ENCODE peak calls at places on chromosome 12, in four cellular contexts. F is testis, O is GM13977, C is right lobe of liver. E is an unnamed sample.

GRCh38 chr12:100555722-100556121 is 17.8 kb upstream of the GAS2L3 start:
- DNase-seq in O (no peak), F (no peak), C (no peak), E (no peak)

GRCh38 chr12:22588817-22589216 is 36.2 kb upstream of the ETNK1 start:
- DNase-seq in F (no peak), O (no peak), C (no peak), E (no peak)

GRCh38 chr12:53344824-53345485 is 8.8 kb upstream of the SP7 start:
- DNase-seq in O (peak), F (peak), C (peak), E (peak)

GRCh38 chr12:62866451-62867082 is 68.4 kb downstream of the PPM1H start:
- DNase-seq in O (no peak), F (no peak), C (no peak), E (no peak)

GRCh38 chr12:28027328-28027727 is 54.8 kb upstream of the PTHLH start:
- DNase-seq in O (no peak), F (no peak), C (no peak), E (no peak)

GRCh38 chr12:24947541-24948451 is 1.1 kb downstream of the BCAT1 start:
- DNase-seq in O (no peak), F (no peak), C (no peak), E (no peak)

GRCh38 chr12:14572401-14572800 is 4.7 kb upstream of the PLBD1 start:
- DNase-seq in O (no peak), F (no peak), C (no peak), E (no peak)

GRCh38 chr12:102234599-102234998 is 37.0 kb upstream of the PMCH start:
- DNase-seq in O (no peak), C (no peak), F (no peak), E (no peak)

GRCh38 chr12:90543393-90543792 is 411.6 kb downstream of the CCER1 start:
- DNase-seq in F (no peak), O (no peak), C (no peak), E (no peak)

GRCh38 chr12:59194794-59195193 is 274.5 kb upstream of the LRIG3 start:
- DNase-seq in O (no peak), F (no peak), C (no peak), E (no peak)

GRCh38 chr12:122903704-122904034 is 7.7 kb upstream of the VPS37B start:
- DNase-seq in F (no peak), C (no peak), O (no peak), E (no peak)

GRCh38 chr12:121975029-121975428 is 46.7 kb upstream of the BCL7A start:
- DNase-seq in O (no peak), C (no peak), F (no peak), E (no peak)

GRCh38 chr12:132561784-132562156 is 48.6 kb downstream of the LRCOL1 start:
- DNase-seq in F (no peak), C (no peak), O (peak), E (peak)

GRCh38 chr12:114769634-114770033 is 85.7 kb upstream of the TBX3 start:
- DNase-seq in F (no peak), C (no peak), O (no peak), E (no peak)

GRCh38 chr12:104352106-104352713 is 48.7 kb downstream of the EID3 start:
- DNase-seq in C (no peak), F (no peak), O (no peak), E (no peak)

GRCh38 chr12:71710276-71711125 is 24.6 kb downstream of the TMEM19 start:
- DNase-seq in O (no peak), C (no peak), F (no peak), E (no peak)

GRCh38 chr12:123094349-123095073 is 56.4 kb downstream of the PITPNM2 start:
- DNase-seq in O (no peak), F (peak), C (peak), E (no peak)

GRCh38 chr12:111248981-111249380 is 119.9 kb downstream of the PHETA1 start:
- DNase-seq in O (no peak), F (no peak), C (no peak), E (no peak)

GRCh38 chr12:3262466-3262865 is 185.3 kb downstream of the TSPAN9 start:
- DNase-seq in O (no peak), C (peak), F (no peak), E (no peak)

GRCh38 chr12:43063642-43064041 is 474.1 kb upstream of the PRICKLE1 start:
- DNase-seq in C (no peak), F (no peak), O (no peak), E (no peak)

GRCh38 chr12:24751181-24751580 is 197.7 kb downstream of the BCAT1 start:
- DNase-seq in O (no peak), C (no peak), F (no peak), E (no peak)

GRCh38 chr12:132955094-132955932 is 793 bp downstream of the ZNF605 start:
- DNase-seq in O (peak), C (peak), F (peak), E (peak)

GRCh38 chr12:114955414-114956014 is 271.5 kb upstream of the TBX3 start:
- DNase-seq in C (no peak), F (no peak), O (no peak), E (no peak)

GRCh38 chr12:30546121-30546520 is 149.5 kb downstream of the IPO8 start:
- DNase-seq in C (no peak), F (no peak), O (no peak), E (no peak)

GRCh38 chr12:21945002-21945401 is 3.8 kb upstream of the ABCC9 start:
- DNase-seq in F (no peak), O (no peak), C (no peak), E (no peak)

GRCh38 chr12:102953221-102953620 is 4.3 kb upstream of the ASCL1 start:
- DNase-seq in C (no peak), F (no peak), O (peak), E (no peak)

GRCh38 chr12:128111333-128111732 is 155.6 kb upstream of the TMEM132C start:
- DNase-seq in F (no peak), O (no peak), C (no peak), E (no peak)

GRCh38 chr12:68352067-68352466 is 19.9 kb upstream of the MDM1 start:
- DNase-seq in F (no peak), O (no peak), C (no peak), E (no peak)

GRCh38 chr12:124440841-124441381 is 126.5 kb downstream of the NCOR2 start:
- DNase-seq in C (no peak), F (no peak), O (no peak), E (no peak)

GRCh38 chr12:455821-456220 is 3.9 kb upstream of the B4GALNT3 start:
- DNase-seq in O (no peak), C (no peak), F (no peak), E (no peak)

GRCh38 chr12:48286665-48287064 is 64.1 kb downstream of the ZNF641 start:
- DNase-seq in F (peak), O (no peak), C (no peak), E (no peak)

GRCh38 chr12:109540526-109541411 is 32.5 kb downstream of the MMAB start:
- DNase-seq in C (no peak), F (peak), O (no peak), E (no peak)

GRCh38 chr12:68189766-68190700 is 30.5 kb upstream of the IFNG start:
- DNase-seq in F (no peak), C (no peak), O (no peak), E (no peak)

GRCh38 chr12:44654641-44655625 is 221.2 kb downstream of the NELL2 start:
- DNase-seq in F (no peak), C (no peak), O (no peak), E (no peak)

GRCh38 chr12:51171884-51172514 is 936 bp downstream of the TFCP2 start:
- DNase-seq in F (peak), C (no peak), O (no peak), E (no peak)

GRCh38 chr12:28787151-28787550 is 361.9 kb upstream of the FAR2 start:
- DNase-seq in O (no peak), F (no peak), C (no peak), E (no peak)

GRCh38 chr12:120013659-120014380 is 24.8 kb downstream of the BICDL1 start:
- DNase-seq in F (no peak), O (peak), C (no peak), E (peak)

DNA sequence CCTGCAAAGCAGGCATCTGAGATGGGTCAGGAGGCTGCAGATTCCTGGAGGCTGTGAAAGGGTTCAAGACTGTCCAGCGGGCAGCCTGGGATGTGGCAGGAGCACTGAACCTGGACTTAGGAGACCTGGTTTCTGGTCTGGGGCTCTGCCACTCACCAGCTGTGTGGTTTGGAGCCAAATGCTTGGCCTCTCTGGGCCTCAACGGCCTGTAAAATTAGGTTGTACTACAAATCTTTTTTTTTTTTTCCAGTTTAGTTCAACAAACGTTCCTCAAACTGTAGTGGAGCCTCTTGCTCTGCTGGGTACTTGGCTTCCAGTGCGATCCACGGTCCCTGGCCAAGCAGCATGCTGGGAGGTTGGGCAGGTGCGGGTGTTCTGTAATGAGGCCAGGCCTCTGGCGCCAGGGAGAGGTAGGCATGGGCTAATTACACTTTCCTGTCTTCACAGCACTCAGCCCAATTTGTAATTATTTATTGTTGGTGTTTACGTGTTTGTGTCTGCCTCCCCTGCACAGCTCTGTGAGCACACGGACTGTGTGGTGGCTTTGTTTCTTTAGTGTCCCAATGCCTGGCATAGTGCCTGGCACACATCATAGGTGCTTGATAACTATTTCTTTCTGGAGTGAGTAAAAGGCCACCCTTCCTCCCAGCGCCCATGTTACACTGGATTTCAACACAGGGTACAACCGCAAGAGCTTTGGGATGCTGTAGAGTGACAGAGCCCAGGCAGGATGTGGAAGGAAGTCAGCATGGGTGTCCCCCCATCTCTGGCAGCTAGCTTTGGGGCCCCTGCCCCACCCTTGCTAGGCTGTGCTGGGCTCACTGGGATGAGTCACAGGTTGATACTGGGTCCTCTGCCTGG is 5.8 kb upstream of the KRT80 start:
- DNase-seq in F (peak), C (no peak), O (no peak), E (no peak)
- TF ChIP-seq CTCF in F (no peak), C (no peak), O (no peak), E (no peak)

DNA sequence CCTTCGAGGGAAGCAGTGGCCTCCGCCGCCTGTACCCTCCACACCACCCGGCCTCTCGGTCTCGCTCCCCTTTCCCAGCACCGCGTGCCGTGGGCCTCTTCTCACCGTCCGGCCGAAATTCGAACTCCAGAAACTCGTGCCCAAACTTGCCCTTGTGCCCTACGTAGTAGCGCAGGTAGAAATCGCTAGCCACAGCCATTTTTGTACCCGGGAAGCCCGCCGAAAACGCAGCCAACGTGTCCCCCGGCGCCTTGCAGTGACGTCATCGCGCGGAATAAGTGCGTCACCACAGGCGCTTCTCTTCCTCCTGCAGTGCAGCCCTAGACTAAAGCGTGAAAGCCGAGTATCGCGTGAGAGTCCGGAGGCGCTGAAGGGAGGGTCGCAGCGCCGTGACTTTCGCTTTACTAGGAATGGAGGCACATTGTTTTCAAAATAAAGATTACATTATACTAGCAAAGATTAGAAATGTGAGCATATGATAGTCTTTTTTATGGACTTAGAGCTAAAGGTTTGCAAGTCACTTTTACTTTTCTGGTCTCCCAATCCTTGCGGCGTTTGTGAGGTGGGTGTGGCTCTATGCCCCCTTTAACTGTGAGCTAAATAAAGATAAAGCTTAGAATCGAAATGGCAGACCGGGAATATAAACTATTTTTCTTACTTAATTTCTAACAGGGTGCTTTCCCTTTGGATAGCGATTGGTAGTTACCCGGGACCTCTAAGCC is at the start of gene MAGOHB:
- DNase-seq in C (peak), O (peak), F (peak), E (peak)
- TF ChIP-seq CTCF in C (no peak), O (no peak), F (no peak), E (no peak)

GRCh38 chr12:6276936-6277615 is 33.4 kb upstream of the PLEKHG6 start:
- DNase-seq in C (no peak), F (no peak), O (no peak), E (no peak)
- TF ChIP-seq CTCF in C (no peak), F (no peak), O (no peak), E (peak)

DNA sequence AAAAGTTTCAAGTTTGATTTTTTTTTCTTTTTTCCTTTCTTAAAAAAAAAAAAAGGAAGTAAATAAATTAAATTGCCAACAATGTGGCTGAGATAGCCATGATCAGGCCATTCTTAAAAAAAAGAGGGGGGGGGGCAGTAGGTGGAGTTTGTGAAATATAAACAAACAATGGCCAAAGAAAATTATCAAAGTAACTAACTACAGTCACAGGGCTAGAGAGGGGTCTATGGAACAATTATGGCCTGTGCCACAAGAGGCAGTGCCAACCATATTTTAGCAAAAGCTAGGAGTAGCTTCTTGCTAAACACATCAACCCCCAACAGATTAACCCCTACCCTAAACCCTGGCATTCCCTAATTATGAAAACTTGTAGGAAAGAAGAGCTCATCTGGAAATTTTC is 16.2 kb upstream of the SMARCC2 start:
- DNase-seq in O (no peak), F (no peak), C (no peak), E (no peak)
- TF ChIP-seq CTCF in O (no peak), F (no peak), C (no peak), E (no peak)

GRCh38 chr12:40325349-40325960 is 100.7 kb downstream of the LRRK2 start:
- DNase-seq in O (peak), C (no peak), F (peak), E (peak)
- TF ChIP-seq CTCF in O (peak), C (peak), F (peak), E (peak)

GRCh38 chr12:96068636-96069035 is 33.2 kb upstream of the LTA4H start:
- DNase-seq in O (no peak), F (no peak), C (no peak), E (no peak)

GRCh38 chr12:96069511-96070231 is 34.3 kb upstream of the LTA4H start:
- DNase-seq in C (no peak), O (no peak), F (no peak), E (no peak)

GRCh38 chr12:96073346-96074336 is 38.3 kb upstream of the LTA4H start:
- DNase-seq in F (no peak), O (no peak), C (no peak), E (no peak)

GRCh38 chr12:96068111-96068510 is 32.7 kb upstream of the LTA4H start:
- DNase-seq in O (no peak), F (no peak), C (no peak), E (no peak)

DNA sequence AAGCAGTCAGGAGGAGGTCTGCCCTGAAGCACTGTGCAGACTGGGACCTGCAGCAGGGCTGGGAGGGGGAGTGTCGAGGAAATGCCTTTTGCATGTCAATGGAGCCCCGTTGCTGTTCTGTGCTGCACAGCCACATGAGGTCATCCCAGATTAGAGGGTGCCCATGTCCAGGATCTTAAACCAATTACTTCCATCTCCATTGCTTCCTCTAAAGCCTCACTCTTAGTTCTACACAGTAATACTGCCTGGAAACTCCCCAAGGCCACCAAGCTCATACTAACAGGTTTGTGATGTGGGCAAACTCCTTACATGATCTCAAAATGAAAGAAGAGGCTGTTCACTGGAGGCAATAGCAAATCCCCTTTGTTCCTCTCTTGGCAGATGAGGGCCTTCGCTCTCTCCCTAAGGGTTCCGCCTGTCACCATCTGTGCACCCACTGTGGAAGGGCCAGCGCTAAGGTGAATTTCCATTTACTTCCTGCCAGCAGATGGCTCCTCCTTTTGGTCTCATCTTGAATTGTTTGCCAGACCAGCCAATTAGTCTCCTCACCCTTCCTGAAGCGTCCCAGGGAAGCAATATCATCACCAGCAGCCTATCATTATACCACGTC is 35.4 kb upstream of the LTA4H start:
- DNase-seq in C (no peak), F (no peak), O (peak), E (peak)
- TF ChIP-seq CTCF in C (peak), F (no peak), O (peak), E (peak)

DNA sequence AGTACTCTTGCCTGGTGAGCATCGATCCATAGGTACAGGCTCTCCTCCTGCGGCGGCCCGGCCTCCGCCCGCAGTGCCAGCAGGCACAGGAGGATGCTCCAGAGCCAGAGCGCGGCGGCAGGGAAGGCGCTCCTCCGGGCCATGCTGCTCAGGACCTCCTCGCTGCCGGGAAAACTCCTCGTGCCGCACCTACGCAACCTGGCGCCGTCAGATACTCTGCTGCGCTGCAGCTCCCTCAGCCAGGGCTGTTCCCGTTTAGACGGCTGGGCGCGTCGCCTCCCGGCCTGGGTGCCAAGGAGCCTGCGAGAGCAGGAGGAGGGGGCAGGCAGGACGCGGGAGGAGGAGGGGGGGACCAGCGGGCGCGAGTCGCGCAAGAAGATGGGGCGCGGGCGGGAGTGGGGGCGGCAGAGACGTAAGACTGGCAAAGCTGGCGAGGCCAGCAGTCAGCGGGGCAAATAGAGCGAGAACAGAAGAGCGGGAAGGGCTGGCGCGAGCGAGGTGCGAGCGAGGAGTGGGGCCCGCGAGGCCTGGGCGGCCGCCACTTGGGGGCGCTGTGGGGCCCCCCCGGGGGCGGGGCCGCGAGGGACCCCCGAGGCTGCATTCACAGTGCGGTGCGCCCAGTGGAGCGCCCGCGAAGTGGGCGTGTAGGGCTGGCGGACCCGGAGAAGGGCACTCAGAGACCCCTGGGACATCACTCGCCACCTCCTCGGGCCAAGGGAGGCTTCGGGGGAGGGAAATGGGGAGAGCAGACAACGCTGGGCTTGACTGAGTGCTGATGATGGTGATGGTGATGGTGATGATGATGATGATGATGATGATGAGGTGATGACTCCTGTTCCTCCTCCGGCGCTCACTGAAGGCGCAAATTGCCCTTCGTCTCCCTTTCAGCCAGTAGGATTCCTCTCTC is at the start of gene WIF1:
- DNase-seq in C (peak), F (peak), O (peak), E (peak)
- TF ChIP-seq CTCF in C (peak), F (peak), O (peak), E (no peak)

GRCh38 chr12:57760347-57760982 is 5.6 kb downstream of the MARCHF9 start:
- DNase-seq in F (no peak), O (no peak), C (no peak), E (no peak)

GRCh38 chr12:57758566-57759359 is 3.9 kb downstream of the MARCHF9 start:
- DNase-seq in O (no peak), C (no peak), F (no peak), E (no peak)

GRCh38 chr12:57757771-57758170 is 2.9 kb downstream of the MARCHF9 start:
- DNase-seq in F (no peak), O (no peak), C (no peak), E (no peak)

GRCh38 chr12:57761391-57761998 is 5.4 kb downstream of the CYP27B1 start:
- DNase-seq in F (no peak), C (no peak), O (no peak), E (no peak)

GRCh38 chr12:57759360-57759980 is 4.6 kb downstream of the MARCHF9 start:
- DNase-seq in F (no peak), C (no peak), O (no peak), E (no peak)
- TF ChIP-seq CTCF in F (peak), C (peak), O (peak), E (peak)